ENCODE peak calls at places on chromosomes 4 and X, in seven cellular contexts. S, H, M, J, O, F and T are unnamed samples.

GRCh38 chr4:48509543-48509942 is 19.5 kb downstream of the ZAR1 start:
- DNase-seq in S (no peak), H (no peak), M (no peak), J (no peak), O (no peak), F (no peak), T (no peak)

GRCh38 chr4:148823419-148823769 is 381.2 kb upstream of the NR3C2 start:
- DNase-seq in S (no peak), H (no peak), M (no peak), J (no peak), O (no peak), F (no peak), T (no peak)

GRCh38 chr4:186695392-186695791 is 28.3 kb downstream of the FAT1 start:
- DNase-seq in S (no peak), H (no peak), M (no peak), J (no peak), O (no peak), F (no peak), T (no peak)

GRCh38 chr4:144696376-144696775 is 50.4 kb downstream of the HHIP start:
- DNase-seq in S (no peak), H (no peak), M (no peak), J (no peak), O (no peak), F (no peak), T (peak)

GRCh38 chr4:2081540-2081939 is 22.4 kb downstream of the NAT8L start:
- DNase-seq in S (no peak), H (no peak), M (no peak), J (peak), O (no peak), F (no peak), T (no peak)

GRCh38 chr4:186621959-186622553 is 66.7 kb upstream of the MTNR1A start:
- DNase-seq in S (no peak), H (no peak), M (peak), J (no peak), O (no peak), F (peak), T (peak)

GRCh38 chrX:131778269-131779218 is 234.7 kb downstream of the OR13H1 start:
- DNase-seq in S (no peak), H (no peak), M (no peak), J (no peak), O (no peak), F (no peak), T (peak)

GRCh38 chr4:169153451-169153850 is 117.3 kb downstream of the SH3RF1 start:
- DNase-seq in S (no peak), H (no peak), M (no peak), J (no peak), O (no peak), F (no peak), T (no peak)

GRCh38 chr4:150297861-150298474 is 219.7 kb downstream of the DCLK2 start:
- DNase-seq in S (no peak), H (peak), M (peak), J (no peak), O (no peak), F (no peak), T (peak)

GRCh38 chrX:44105228-44105913 is 132.2 kb upstream of the NDP start:
- DNase-seq in S (no peak), H (no peak), M (no peak), J (no peak), O (no peak), F (no peak), T (no peak)

GRCh38 chrX:133444952-133445831 is 29.9 kb upstream of the GPC4 start:
- DNase-seq in S (no peak), H (peak), M (no peak), J (no peak), O (no peak), F (no peak), T (no peak)

GRCh38 chr4:54986095-54986846 is 139.1 kb downstream of the KDR start:
- DNase-seq in S (no peak), H (no peak), M (no peak), J (no peak), O (no peak), F (no peak), T (no peak)

GRCh38 chrX:41558531-41558930 is 111.4 kb downstream of the NYX start:
- DNase-seq in S (no peak), H (peak), M (peak), J (no peak), O (no peak), F (no peak), T (peak)

GRCh38 chr4:3021627-3022026 is 52.7 kb downstream of the HTT-AS start:
- DNase-seq in S (no peak), H (no peak), M (no peak), J (peak), O (peak), F (no peak), T (no peak)

GRCh38 chr4:47145630-47146029 is 114.3 kb downstream of the GABRB1 start:
- DNase-seq in S (no peak), H (no peak), M (peak), J (no peak), O (no peak), F (no peak), T (peak)

GRCh38 chr4:1041147-1041935 is 29.9 kb downstream of the FGFRL1 start:
- DNase-seq in S (no peak), H (no peak), M (peak), J (no peak), O (peak), F (no peak), T (peak)

GRCh38 chrX:109393859-109394258 is 88.0 kb downstream of the GUCY2F start:
- DNase-seq in S (no peak), H (no peak), M (no peak), J (no peak), O (no peak), F (no peak), T (no peak)

GRCh38 chrX:54923376-54923775 is 2.8 kb downstream of the TRO start:
- DNase-seq in S (no peak), H (no peak), M (no peak), J (no peak), O (no peak), F (no peak), T (no peak)

GRCh38 chrX:97215166-97215565 is 331.5 kb downstream of the RPA4 start:
- DNase-seq in S (no peak), H (no peak), M (no peak), J (no peak), O (no peak), F (peak), T (no peak)

GRCh38 chr4:126762651-126763247 is 870.0 kb upstream of the INTU start:
- DNase-seq in S (no peak), H (no peak), M (no peak), J (no peak), O (no peak), F (no peak), T (no peak)

GRCh38 chr4:99661907-99662306 is 4.3 kb upstream of the C4orf54 start:
- DNase-seq in S (no peak), H (no peak), M (no peak), J (no peak), O (no peak), F (no peak), T (no peak)

GRCh38 chrX:40058719-40059118 is 39.0 kb downstream of the BCOR start:
- DNase-seq in S (no peak), H (no peak), M (no peak), J (no peak), O (peak), F (no peak), T (no peak)

GRCh38 chrX:17674611-17675010 is 62.7 kb upstream of the SCML1 start:
- DNase-seq in S (no peak), H (no peak), M (peak), J (no peak), O (no peak), F (no peak), T (peak)

DNA sequence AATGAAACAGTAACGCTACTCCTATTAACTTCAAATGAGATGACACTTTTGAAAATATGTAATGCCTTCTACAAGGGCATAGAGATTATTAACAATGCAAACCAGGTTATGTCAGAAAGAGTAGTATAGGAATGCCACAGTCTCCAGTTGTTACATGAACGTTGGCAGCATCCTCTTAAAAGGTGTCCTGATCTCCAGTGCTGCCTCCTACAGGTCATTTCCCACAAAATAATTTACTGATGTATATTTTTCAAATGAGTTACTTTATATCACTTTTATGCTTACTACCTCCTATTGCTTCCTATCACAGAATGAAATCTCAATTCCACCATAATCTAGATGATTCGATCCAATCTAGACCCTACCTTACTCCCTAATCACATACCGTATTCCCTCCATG is 195.2 kb upstream of the EPHA5 start:
- DNase-seq in S (no peak), H (peak), M (peak), J (no peak), O (no peak), F (no peak), T (peak)
- TF ChIP-seq CTCF in S (no peak), H (peak), M (peak), J (no peak), O (no peak), F (peak), T (peak)

GRCh38 chrX:136273986-136274385 is 22.8 kb upstream of the MAP7D3 start:
- DNase-seq in S (no peak), H (no peak), M (no peak), J (no peak), O (no peak), F (no peak), T (no peak)

GRCh38 chrX:136269921-136270320 is 18.7 kb upstream of the MAP7D3 start:
- DNase-seq in S (no peak), H (no peak), M (no peak), J (no peak), O (no peak), F (no peak), T (no peak)

GRCh38 chrX:136271300-136271699 is 20.1 kb upstream of the MAP7D3 start:
- DNase-seq in S (no peak), H (no peak), M (no peak), J (no peak), O (no peak), F (no peak), T (no peak)

GRCh38 chrX:136275553-136275952 is 24.4 kb upstream of the MAP7D3 start:
- DNase-seq in S (no peak), H (peak), M (no peak), J (no peak), O (no peak), F (no peak), T (no peak)

GRCh38 chrX:136272325-136272724 is 21.1 kb upstream of the MAP7D3 start:
- DNase-seq in S (no peak), H (no peak), M (peak), J (no peak), O (no peak), F (no peak), T (no peak)
- TF ChIP-seq CTCF in S (no peak), H (peak), M (peak), J (no peak), O (no peak), F (peak), T (peak)

GRCh38 chrX:138874271-138874670 is 162.8 kb upstream of the FGF13 start:
- DNase-seq in S (no peak), H (no peak), M (no peak), J (no peak), O (no peak), F (no peak), T (no peak)

GRCh38 chrX:138872537-138872936 is 161.0 kb upstream of the FGF13 start:
- DNase-seq in S (no peak), H (no peak), M (no peak), J (no peak), O (no peak), F (no peak), T (peak)

GRCh38 chrX:138875472-138875871 is 164.0 kb upstream of the FGF13 start:
- DNase-seq in S (no peak), H (no peak), M (no peak), J (no peak), O (no peak), F (no peak), T (no peak)

DNA sequence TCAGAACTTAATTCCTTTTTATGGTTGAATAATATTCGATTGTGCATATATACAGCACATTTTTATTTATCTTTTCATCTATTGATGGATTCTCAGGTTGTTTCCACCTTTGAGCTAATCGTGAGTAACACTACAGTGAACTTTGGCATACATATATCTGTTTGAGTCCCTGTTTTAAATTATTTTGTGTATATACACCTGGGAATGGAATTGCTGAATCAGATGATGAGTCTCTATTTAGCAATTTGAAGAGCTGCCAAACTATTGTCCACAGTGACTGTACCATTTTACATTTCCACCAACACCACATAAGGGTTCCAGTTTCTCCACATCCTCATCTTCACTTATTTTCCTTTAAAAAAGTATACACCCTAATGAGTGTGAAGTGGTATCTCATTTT is 166.2 kb upstream of the FGF13 start:
- DNase-seq in S (no peak), H (no peak), M (no peak), J (no peak), O (no peak), F (no peak), T (peak)
- TF ChIP-seq CTCF in S (no peak), H (no peak), M (no peak), J (no peak), O (no peak), F (no peak), T (no peak)

DNA sequence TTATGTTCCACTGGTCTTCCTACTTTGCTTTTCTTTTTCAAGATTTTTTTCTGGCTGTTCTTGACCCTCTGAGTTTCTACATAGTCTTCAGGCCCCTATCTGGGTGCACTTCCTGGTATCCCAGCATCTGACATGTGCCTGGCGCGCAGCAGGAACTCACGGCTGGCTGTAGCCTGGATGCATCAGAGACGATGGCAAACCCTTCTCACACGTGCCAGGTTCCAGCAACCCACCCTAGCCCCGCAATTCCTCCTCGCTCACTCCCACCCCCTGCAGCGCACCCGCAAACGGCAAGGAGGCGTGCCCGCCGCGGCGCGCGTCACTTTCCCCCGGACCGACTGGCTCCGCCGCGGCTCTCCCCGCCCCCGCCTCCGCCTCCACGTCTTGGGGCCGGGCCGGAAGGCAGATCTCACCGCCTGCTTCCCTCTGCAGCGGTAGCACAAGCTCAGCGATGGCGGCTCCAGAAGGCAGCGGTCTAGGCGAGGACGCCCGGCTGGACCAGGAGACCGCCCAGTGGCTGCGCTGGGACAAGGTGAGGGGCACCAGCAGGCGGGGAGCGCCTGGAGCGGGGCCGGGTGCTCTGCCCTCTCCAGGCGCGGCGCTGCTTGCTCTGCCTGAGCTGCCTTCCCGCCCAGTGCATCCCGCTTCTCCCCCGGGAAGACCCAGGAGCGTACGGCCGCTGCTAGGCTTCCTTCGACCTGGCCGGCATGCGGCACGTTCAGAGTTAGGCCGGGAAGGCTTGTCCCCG is at the start of gene PGM2:
- DNase-seq in S (peak), H (peak), M (peak), J (peak), O (peak), F (no peak), T (peak)
- TF ChIP-seq CTCF in S (no peak), H (no peak), M (peak), J (no peak), O (no peak), F (peak), T (peak)